ENCODE peak calls at places on chromosomes 1 and 21, in five cellular contexts. V, H, U, R and Z are unnamed samples.

GRCh38 chr1:21022279-21023040 is 154.2 kb downstream of the EIF4G3 start:
- DNase-seq in U (peak; percentile 18), V (peak; percentile 94), H (peak; percentile 68), R (peak; percentile 100), Z (peak; percentile 86)

GRCh38 chr1:235917267-235917811 is 50.6 kb upstream of the LYST start:
- DNase-seq in V (peak; percentile 95), H (peak; percentile 58), U (peak; percentile 81), R (peak; percentile 100), Z (peak; percentile 96)

GRCh38 chr1:27122652-27123051 is 32.3 kb downstream of the SLC9A1 start:
- DNase-seq in H (peak; percentile 93), R (peak; percentile 69), V (no peak), U (no peak), Z (peak; percentile 53)

GRCh38 chr1:106957795-106958194 is 98.7 kb upstream of the PRMT6 start:
- DNase-seq in R (no peak), H (no peak), V (no peak), U (no peak), Z (no peak)

GRCh38 chr1:84271452-84272273 is 29.8 kb upstream of the SAMD13 start:
- DNase-seq in U (no peak), V (no peak), R (no peak), H (no peak), Z (no peak)

GRCh38 chr1:21278898-21279819 is 11.1 kb downstream of the ECE1 start:
- DNase-seq in H (no peak), R (no peak), V (no peak), U (no peak), Z (no peak)

GRCh38 chr21:14533555-14534400 is 12.3 kb downstream of the SAMSN1 start:
- DNase-seq in V (no peak), R (peak; percentile 38), H (no peak), U (peak; percentile 57), Z (peak; percentile 76)

GRCh38 chr1:179156026-179156425 is 73.5 kb downstream of the ABL2 start:
- DNase-seq in U (no peak), V (no peak), R (no peak), H (no peak), Z (no peak)

GRCh38 chr1:212981025-212981495 is 30.7 kb downstream of the VASH2 start:
- DNase-seq in R (no peak), H (peak; percentile 29), U (no peak), V (no peak), Z (no peak)

GRCh38 chr1:108644984-108645383 is 15.9 kb downstream of the HENMT1 start:
- DNase-seq in V (no peak), U (peak; percentile 40), R (no peak), H (peak; percentile 67), Z (no peak)